ENCODE peak calls at places on chromosome 11, in seven cellular contexts. One of them, this sample, is unnamed.

GRCh38 chr11:12680246-12680939 is 6.2 kb downstream of the TEAD1 start:
- DNase-seq in lower lobe of right lung: peak; percentile 88
- DNase-seq in cardiac muscle cell: peak; percentile 93
- DNase-seq in transverse colon: peak; percentile 91
- DNase-seq in osteocyte: peak; percentile 89
- DNase-seq in stomach: peak; percentile 88
- DNase-seq in upper lobe of left lung: peak; percentile 87
- DNase-seq in this sample: peak; percentile 83

GRCh38 chr11:122696662-122697061 is 41.1 kb downstream of the UBASH3B start:
- DNase-seq in lower lobe of right lung: no peak
- DNase-seq in cardiac muscle cell: no peak
- DNase-seq in transverse colon: no peak
- DNase-seq in osteocyte: no peak
- DNase-seq in stomach: no peak
- DNase-seq in upper lobe of left lung: no peak
- DNase-seq in this sample: no peak

GRCh38 chr11:82714346-82715174 is 19.1 kb downstream of the FAM181B start:
- DNase-seq in lower lobe of right lung: no peak
- DNase-seq in cardiac muscle cell: no peak
- DNase-seq in transverse colon: no peak
- DNase-seq in osteocyte: no peak
- DNase-seq in stomach: no peak
- DNase-seq in upper lobe of left lung: no peak
- DNase-seq in this sample: no peak

GRCh38 chr11:116513894-116514293 is 258.9 kb downstream of the BUD13 start:
- DNase-seq in lower lobe of right lung: no peak
- DNase-seq in cardiac muscle cell: peak; percentile 30
- DNase-seq in transverse colon: peak; percentile 46
- DNase-seq in osteocyte: no peak
- DNase-seq in stomach: no peak
- DNase-seq in upper lobe of left lung: no peak
- DNase-seq in this sample: peak; percentile 2

GRCh38 chr11:124394408-124394807 is 4.4 kb downstream of the OR8B3 start:
- DNase-seq in lower lobe of right lung: no peak
- DNase-seq in cardiac muscle cell: no peak
- DNase-seq in transverse colon: no peak
- DNase-seq in osteocyte: no peak
- DNase-seq in stomach: no peak
- DNase-seq in upper lobe of left lung: no peak
- DNase-seq in this sample: peak; percentile 34

GRCh38 chr11:19026862-19027261 is 33.7 kb downstream of the MRGPRX2 start:
- DNase-seq in lower lobe of right lung: no peak
- DNase-seq in cardiac muscle cell: no peak
- DNase-seq in transverse colon: no peak
- DNase-seq in osteocyte: no peak
- DNase-seq in stomach: no peak
- DNase-seq in upper lobe of left lung: no peak
- DNase-seq in this sample: no peak

GRCh38 chr11:65115361-65116082 is 2.0 kb downstream of the ZNHIT2 start:
- DNase-seq in lower lobe of right lung: no peak
- DNase-seq in cardiac muscle cell: no peak
- DNase-seq in transverse colon: no peak
- DNase-seq in osteocyte: no peak
- DNase-seq in stomach: no peak
- DNase-seq in upper lobe of left lung: no peak
- DNase-seq in this sample: no peak

GRCh38 chr11:74453373-74453975 is 13.9 kb downstream of the KCNE3 start:
- DNase-seq in lower lobe of right lung: peak; percentile 75
- DNase-seq in cardiac muscle cell: peak; percentile 79
- DNase-seq in transverse colon: peak; percentile 77
- DNase-seq in osteocyte: no peak
- DNase-seq in stomach: peak; percentile 79
- DNase-seq in upper lobe of left lung: peak; percentile 76
- DNase-seq in this sample: peak; percentile 66

GRCh38 chr11:64070301-64070656 is 34.5 kb downstream of the FLRT1 start:
- DNase-seq in lower lobe of right lung: no peak
- DNase-seq in cardiac muscle cell: peak; percentile 54
- DNase-seq in transverse colon: no peak
- DNase-seq in osteocyte: no peak
- DNase-seq in stomach: no peak
- DNase-seq in upper lobe of left lung: no peak
- DNase-seq in this sample: no peak

GRCh38 chr11:8698917-8699441 is 16.4 kb downstream of the RPL27A start:
- DNase-seq in lower lobe of right lung: no peak
- DNase-seq in cardiac muscle cell: no peak
- DNase-seq in transverse colon: no peak
- DNase-seq in osteocyte: no peak
- DNase-seq in stomach: no peak
- DNase-seq in upper lobe of left lung: no peak
- DNase-seq in this sample: no peak

GRCh38 chr11:90449643-90450042 is 226.8 kb upstream of the CHORDC1 start:
- DNase-seq in lower lobe of right lung: no peak
- DNase-seq in cardiac muscle cell: no peak
- DNase-seq in transverse colon: no peak
- DNase-seq in osteocyte: no peak
- DNase-seq in stomach: no peak
- DNase-seq in upper lobe of left lung: no peak
- DNase-seq in this sample: no peak

GRCh38 chr11:107702723-107703122 is 9.1 kb downstream of the SLN start:
- DNase-seq in lower lobe of right lung: no peak
- DNase-seq in cardiac muscle cell: no peak
- DNase-seq in transverse colon: no peak
- DNase-seq in osteocyte: no peak
- DNase-seq in stomach: no peak
- DNase-seq in upper lobe of left lung: no peak
- DNase-seq in this sample: peak; percentile 20

GRCh38 chr11:47181271-47181670 is 4.6 kb upstream of the ARFGAP2 start:
- DNase-seq in lower lobe of right lung: no peak
- DNase-seq in cardiac muscle cell: no peak
- DNase-seq in transverse colon: no peak
- DNase-seq in osteocyte: no peak
- DNase-seq in stomach: no peak
- DNase-seq in upper lobe of left lung: no peak
- DNase-seq in this sample: no peak

GRCh38 chr11:119012629-119013170 is 5.4 kb downstream of the RPS25 start:
- DNase-seq in lower lobe of right lung: no peak
- DNase-seq in cardiac muscle cell: no peak
- DNase-seq in transverse colon: no peak
- DNase-seq in osteocyte: no peak
- DNase-seq in stomach: no peak
- DNase-seq in upper lobe of left lung: no peak
- DNase-seq in this sample: no peak

GRCh38 chr11:133821776-133822175 is 23.5 kb downstream of the SPATA19 start:
- DNase-seq in lower lobe of right lung: no peak
- DNase-seq in cardiac muscle cell: peak; percentile 87
- DNase-seq in transverse colon: peak; percentile 20
- DNase-seq in osteocyte: peak; percentile 69
- DNase-seq in stomach: peak; percentile 65
- DNase-seq in upper lobe of left lung: peak; percentile 45
- DNase-seq in this sample: peak; percentile 23

GRCh38 chr11:26753738-26754504 is 32.1 kb upstream of the SLC5A12 start:
- DNase-seq in lower lobe of right lung: no peak
- DNase-seq in cardiac muscle cell: peak; percentile 79
- DNase-seq in transverse colon: peak; percentile 35
- DNase-seq in osteocyte: no peak
- DNase-seq in stomach: peak; percentile 27
- DNase-seq in upper lobe of left lung: peak; percentile 24
- DNase-seq in this sample: peak; percentile 63

GRCh38 chr11:11117730-11118129 is 235.3 kb downstream of the CSNK2A3 start:
- DNase-seq in lower lobe of right lung: no peak
- DNase-seq in cardiac muscle cell: peak; percentile 20
- DNase-seq in transverse colon: no peak
- DNase-seq in osteocyte: no peak
- DNase-seq in stomach: no peak
- DNase-seq in upper lobe of left lung: no peak
- DNase-seq in this sample: no peak

GRCh38 chr11:126360049-126360446 is 4.6 kb downstream of the ST3GAL4 start:
- DNase-seq in lower lobe of right lung: no peak
- DNase-seq in cardiac muscle cell: no peak
- DNase-seq in transverse colon: no peak
- DNase-seq in osteocyte: no peak
- DNase-seq in stomach: no peak
- DNase-seq in upper lobe of left lung: no peak
- DNase-seq in this sample: no peak

GRCh38 chr11:106231591-106231990 is 154.1 kb downstream of the AASDHPPT start:
- DNase-seq in lower lobe of right lung: no peak
- DNase-seq in cardiac muscle cell: no peak
- DNase-seq in transverse colon: no peak
- DNase-seq in osteocyte: no peak
- DNase-seq in stomach: no peak
- DNase-seq in upper lobe of left lung: no peak
- DNase-seq in this sample: no peak

GRCh38 chr11:62771144-62772021 is at the start of gene TAF6L:
- DNase-seq in lower lobe of right lung: peak; percentile 99
- DNase-seq in cardiac muscle cell: peak; percentile 99
- DNase-seq in transverse colon: peak; percentile 98
- DNase-seq in osteocyte: peak; percentile 97
- DNase-seq in stomach: peak; percentile 98
- DNase-seq in upper lobe of left lung: peak; percentile 100
- DNase-seq in this sample: peak; percentile 92

GRCh38 chr11:47109882-47110281 is 66.8 kb downstream of the ARFGAP2 start:
- DNase-seq in lower lobe of right lung: no peak
- DNase-seq in cardiac muscle cell: no peak
- DNase-seq in transverse colon: no peak
- DNase-seq in osteocyte: no peak
- DNase-seq in stomach: no peak
- DNase-seq in upper lobe of left lung: no peak
- DNase-seq in this sample: no peak

GRCh38 chr11:33182246-33182878 is 21.1 kb upstream of the CSTF3 start:
- DNase-seq in lower lobe of right lung: no peak
- DNase-seq in cardiac muscle cell: no peak
- DNase-seq in transverse colon: peak; percentile 34
- DNase-seq in osteocyte: no peak
- DNase-seq in stomach: peak; percentile 59
- DNase-seq in upper lobe of left lung: no peak
- DNase-seq in this sample: no peak

GRCh38 chr11:2206291-2206690 is 34.7 kb upstream of the TH start:
- DNase-seq in lower lobe of right lung: no peak
- DNase-seq in cardiac muscle cell: no peak
- DNase-seq in transverse colon: no peak
- DNase-seq in osteocyte: peak; percentile 68
- DNase-seq in stomach: peak; percentile 17
- DNase-seq in upper lobe of left lung: no peak
- DNase-seq in this sample: no peak

GRCh38 chr11:113725883-113726405 is 19.8 kb upstream of the TMPRSS5 start:
- DNase-seq in lower lobe of right lung: no peak
- DNase-seq in cardiac muscle cell: no peak
- DNase-seq in transverse colon: no peak
- DNase-seq in osteocyte: no peak
- DNase-seq in stomach: no peak
- DNase-seq in upper lobe of left lung: no peak
- DNase-seq in this sample: peak; percentile 7

GRCh38 chr11:113732092-113732491 is 26.0 kb upstream of the TMPRSS5 start:
- DNase-seq in lower lobe of right lung: no peak
- DNase-seq in cardiac muscle cell: no peak
- DNase-seq in transverse colon: no peak
- DNase-seq in osteocyte: no peak
- DNase-seq in stomach: no peak
- DNase-seq in upper lobe of left lung: no peak
- DNase-seq in this sample: no peak

GRCh38 chr11:113730887-113731726 is 25.0 kb upstream of the TMPRSS5 start:
- DNase-seq in lower lobe of right lung: no peak
- DNase-seq in cardiac muscle cell: peak; percentile 79
- DNase-seq in transverse colon: peak; percentile 37
- DNase-seq in osteocyte: no peak
- DNase-seq in stomach: peak; percentile 45
- DNase-seq in upper lobe of left lung: no peak
- DNase-seq in this sample: peak; percentile 67

GRCh38 chr11:113728814-113729213 is 22.7 kb upstream of the TMPRSS5 start:
- DNase-seq in lower lobe of right lung: no peak
- DNase-seq in cardiac muscle cell: no peak
- DNase-seq in transverse colon: no peak
- DNase-seq in osteocyte: no peak
- DNase-seq in stomach: no peak
- DNase-seq in upper lobe of left lung: peak; percentile 29
- DNase-seq in this sample: no peak

GRCh38 chr11:113729456-113729855 is 23.3 kb upstream of the TMPRSS5 start:
- DNase-seq in lower lobe of right lung: no peak
- DNase-seq in cardiac muscle cell: no peak
- DNase-seq in transverse colon: no peak
- DNase-seq in osteocyte: no peak
- DNase-seq in stomach: no peak
- DNase-seq in upper lobe of left lung: no peak
- DNase-seq in this sample: peak; percentile 51
- TF ChIP-seq CTCF in lower lobe of right lung: no peak
- TF ChIP-seq CTCF in cardiac muscle cell: no peak
- TF ChIP-seq CTCF in transverse colon: no peak
- TF ChIP-seq CTCF in osteocyte: no peak
- TF ChIP-seq CTCF in stomach: no peak
- TF ChIP-seq CTCF in upper lobe of left lung: no peak
- TF ChIP-seq CTCF in this sample: no peak

GRCh38 chr11:102530558-102530957 is at the start of gene MMP7:
- DNase-seq in lower lobe of right lung: no peak
- DNase-seq in cardiac muscle cell: no peak
- DNase-seq in transverse colon: no peak
- DNase-seq in osteocyte: no peak
- DNase-seq in stomach: no peak
- DNase-seq in upper lobe of left lung: peak; percentile 63
- DNase-seq in this sample: peak; percentile 61

GRCh38 chr11:102539567-102539966 is 9.0 kb upstream of the MMP7 start:
- DNase-seq in lower lobe of right lung: no peak
- DNase-seq in cardiac muscle cell: no peak
- DNase-seq in transverse colon: no peak
- DNase-seq in osteocyte: no peak
- DNase-seq in stomach: no peak
- DNase-seq in upper lobe of left lung: no peak
- DNase-seq in this sample: no peak

GRCh38 chr11:102528618-102529017 is 1.9 kb downstream of the MMP7 start:
- DNase-seq in lower lobe of right lung: no peak
- DNase-seq in cardiac muscle cell: no peak
- DNase-seq in transverse colon: no peak
- DNase-seq in osteocyte: no peak
- DNase-seq in stomach: no peak
- DNase-seq in upper lobe of left lung: no peak
- DNase-seq in this sample: no peak

GRCh38 chr11:102534261-102534872 is 3.8 kb upstream of the MMP7 start:
- DNase-seq in lower lobe of right lung: no peak
- DNase-seq in cardiac muscle cell: no peak
- DNase-seq in transverse colon: no peak
- DNase-seq in osteocyte: no peak
- DNase-seq in stomach: no peak
- DNase-seq in upper lobe of left lung: no peak
- DNase-seq in this sample: no peak
- TF ChIP-seq CTCF in lower lobe of right lung: no peak
- TF ChIP-seq CTCF in cardiac muscle cell: peak; percentile 15
- TF ChIP-seq CTCF in transverse colon: no peak
- TF ChIP-seq CTCF in osteocyte: peak; percentile 16
- TF ChIP-seq CTCF in stomach: no peak
- TF ChIP-seq CTCF in upper lobe of left lung: no peak
- TF ChIP-seq CTCF in this sample: peak; percentile 35

GRCh38 chr11:72343159-72343756 is 91.1 kb downstream of the CLPB start:
- DNase-seq in lower lobe of right lung: no peak
- DNase-seq in cardiac muscle cell: no peak
- DNase-seq in transverse colon: no peak
- DNase-seq in osteocyte: no peak
- DNase-seq in stomach: no peak
- DNase-seq in upper lobe of left lung: no peak
- DNase-seq in this sample: no peak
- TF ChIP-seq CTCF in lower lobe of right lung: no peak
- TF ChIP-seq CTCF in cardiac muscle cell: no peak
- TF ChIP-seq CTCF in transverse colon: no peak
- TF ChIP-seq CTCF in osteocyte: no peak
- TF ChIP-seq CTCF in stomach: no peak
- TF ChIP-seq CTCF in upper lobe of left lung: no peak
- TF ChIP-seq CTCF in this sample: no peak

GRCh38 chr11:16460508-16460907 is 104.2 kb upstream of the SOX6 start:
- DNase-seq in lower lobe of right lung: no peak
- DNase-seq in cardiac muscle cell: no peak
- DNase-seq in transverse colon: no peak
- DNase-seq in osteocyte: no peak
- DNase-seq in stomach: no peak
- DNase-seq in upper lobe of left lung: no peak
- DNase-seq in this sample: no peak
- TF ChIP-seq CTCF in lower lobe of right lung: no peak
- TF ChIP-seq CTCF in cardiac muscle cell: no peak
- TF ChIP-seq CTCF in transverse colon: no peak
- TF ChIP-seq CTCF in osteocyte: no peak
- TF ChIP-seq CTCF in stomach: no peak
- TF ChIP-seq CTCF in upper lobe of left lung: no peak
- TF ChIP-seq CTCF in this sample: no peak

This sample was measured in bronchial epithelial cell.